ENCODE peak calls at places on chromosomes 11 and 22, in nine cellular contexts. One of them, this sample, is unnamed.

GRCh38 chr11:2397005-2397404 is 3.5 kb upstream of the TSSC4 start:
- DNase-seq in psoas muscle: no peak
- DNase-seq in WTC11: no peak
- DNase-seq in Peyer's patch: no peak
- DNase-seq in heart left ventricle: no peak
- DNase-seq in mammary epithelial cell: no peak
- DNase-seq in body of pancreas: no peak
- DNase-seq in GM23338: no peak
- DNase-seq in brain microvascular endothelial cell: no peak
- DNase-seq in this sample: no peak

GRCh38 chr22:39242389-39242808 is 2.4 kb downstream of the PDGFB start:
- DNase-seq in psoas muscle: no peak
- DNase-seq in WTC11: no peak
- DNase-seq in Peyer's patch: no peak
- DNase-seq in heart left ventricle: peak; percentile 52
- DNase-seq in mammary epithelial cell: no peak
- DNase-seq in body of pancreas: no peak
- DNase-seq in GM23338: peak; percentile 77
- DNase-seq in brain microvascular endothelial cell: no peak
- DNase-seq in this sample: no peak

GRCh38 chr11:130037881-130038601 is 31.7 kb upstream of the APLP2 start:
- DNase-seq in psoas muscle: no peak
- DNase-seq in WTC11: no peak
- DNase-seq in Peyer's patch: no peak
- DNase-seq in heart left ventricle: no peak
- DNase-seq in mammary epithelial cell: peak; percentile 80
- DNase-seq in body of pancreas: no peak
- DNase-seq in GM23338: peak; percentile 34
- DNase-seq in brain microvascular endothelial cell: peak; percentile 19
- DNase-seq in this sample: no peak

GRCh38 chr11:118353084-118353710 is 6.2 kb upstream of the UBE4A start:
- DNase-seq in psoas muscle: no peak
- DNase-seq in WTC11: no peak
- DNase-seq in Peyer's patch: no peak
- DNase-seq in heart left ventricle: no peak
- DNase-seq in mammary epithelial cell: no peak
- DNase-seq in body of pancreas: no peak
- DNase-seq in GM23338: peak; percentile 54
- DNase-seq in brain microvascular endothelial cell: no peak
- DNase-seq in this sample: no peak

GRCh38 chr11:110524227-110524626 is 94.5 kb downstream of the FDX1 start:
- DNase-seq in psoas muscle: no peak
- DNase-seq in WTC11: no peak
- DNase-seq in Peyer's patch: no peak
- DNase-seq in heart left ventricle: no peak
- DNase-seq in mammary epithelial cell: peak; percentile 65
- DNase-seq in body of pancreas: no peak
- DNase-seq in GM23338: no peak
- DNase-seq in brain microvascular endothelial cell: peak; percentile 74
- DNase-seq in this sample: no peak

GRCh38 chr11:104763930-104764717 is 134.1 kb downstream of the CASP12 start:
- DNase-seq in psoas muscle: no peak
- DNase-seq in WTC11: no peak
- DNase-seq in Peyer's patch: no peak
- DNase-seq in heart left ventricle: no peak
- DNase-seq in mammary epithelial cell: no peak
- DNase-seq in body of pancreas: no peak
- DNase-seq in GM23338: no peak
- DNase-seq in brain microvascular endothelial cell: no peak
- DNase-seq in this sample: no peak

GRCh38 chr11:113593698-113594308 is 112.3 kb downstream of the TMPRSS5 start:
- DNase-seq in psoas muscle: peak; percentile 50
- DNase-seq in WTC11: no peak
- DNase-seq in Peyer's patch: no peak
- DNase-seq in heart left ventricle: no peak
- DNase-seq in mammary epithelial cell: no peak
- DNase-seq in body of pancreas: no peak
- DNase-seq in GM23338: no peak
- DNase-seq in brain microvascular endothelial cell: no peak
- DNase-seq in this sample: no peak

GRCh38 chr22:45221201-45221600 is 19.5 kb downstream of the KIAA0930 start:
- DNase-seq in psoas muscle: no peak
- DNase-seq in WTC11: no peak
- DNase-seq in Peyer's patch: no peak
- DNase-seq in heart left ventricle: no peak
- DNase-seq in mammary epithelial cell: no peak
- DNase-seq in body of pancreas: no peak
- DNase-seq in GM23338: no peak
- DNase-seq in brain microvascular endothelial cell: no peak
- DNase-seq in this sample: no peak

GRCh38 chr11:27097538-27097937 is 56.9 kb downstream of the BBOX1 start:
- DNase-seq in psoas muscle: no peak
- DNase-seq in WTC11: no peak
- DNase-seq in Peyer's patch: no peak
- DNase-seq in heart left ventricle: no peak
- DNase-seq in mammary epithelial cell: no peak
- DNase-seq in body of pancreas: no peak
- DNase-seq in GM23338: no peak
- DNase-seq in brain microvascular endothelial cell: no peak
- DNase-seq in this sample: no peak

GRCh38 chr11:17653606-17654005 is 65.8 kb upstream of the MYOD1 start:
- DNase-seq in psoas muscle: no peak
- DNase-seq in WTC11: no peak
- DNase-seq in Peyer's patch: no peak
- DNase-seq in heart left ventricle: no peak
- DNase-seq in mammary epithelial cell: no peak
- DNase-seq in body of pancreas: no peak
- DNase-seq in GM23338: no peak
- DNase-seq in brain microvascular endothelial cell: no peak
- DNase-seq in this sample: no peak

GRCh38 chr22:30252411-30253204 is 6.0 kb upstream of the LIF start:
- DNase-seq in psoas muscle: no peak
- DNase-seq in WTC11: no peak
- DNase-seq in Peyer's patch: peak; percentile 75
- DNase-seq in heart left ventricle: no peak
- DNase-seq in mammary epithelial cell: peak; percentile 21
- DNase-seq in body of pancreas: no peak
- DNase-seq in GM23338: peak; percentile 47
- DNase-seq in brain microvascular endothelial cell: no peak
- DNase-seq in this sample: no peak

GRCh38 chr11:32176223-32176811 is 85.4 kb downstream of the RCN1 start:
- DNase-seq in psoas muscle: peak; percentile 50
- DNase-seq in WTC11: peak; percentile 88
- DNase-seq in Peyer's patch: peak; percentile 57
- DNase-seq in heart left ventricle: peak; percentile 69
- DNase-seq in mammary epithelial cell: peak; percentile 72
- DNase-seq in body of pancreas: peak; percentile 86
- DNase-seq in GM23338: peak; percentile 88
- DNase-seq in brain microvascular endothelial cell: peak; percentile 81
- DNase-seq in this sample: peak; percentile 95

GRCh38 chr11:32173977-32174376 is 83.1 kb downstream of the RCN1 start:
- DNase-seq in psoas muscle: no peak
- DNase-seq in WTC11: no peak
- DNase-seq in Peyer's patch: no peak
- DNase-seq in heart left ventricle: no peak
- DNase-seq in mammary epithelial cell: no peak
- DNase-seq in body of pancreas: no peak
- DNase-seq in GM23338: no peak
- DNase-seq in brain microvascular endothelial cell: no peak
- DNase-seq in this sample: no peak

GRCh38 chr11:32168924-32169323 is 78.0 kb downstream of the RCN1 start:
- DNase-seq in psoas muscle: no peak
- DNase-seq in WTC11: no peak
- DNase-seq in Peyer's patch: no peak
- DNase-seq in heart left ventricle: no peak
- DNase-seq in mammary epithelial cell: no peak
- DNase-seq in body of pancreas: no peak
- DNase-seq in GM23338: no peak
- DNase-seq in brain microvascular endothelial cell: no peak
- DNase-seq in this sample: no peak

GRCh38 chr11:32172771-32173170 is 81.9 kb downstream of the RCN1 start:
- DNase-seq in psoas muscle: no peak
- DNase-seq in WTC11: no peak
- DNase-seq in Peyer's patch: no peak
- DNase-seq in heart left ventricle: no peak
- DNase-seq in mammary epithelial cell: no peak
- DNase-seq in body of pancreas: peak; percentile 25
- DNase-seq in GM23338: peak; percentile 42
- DNase-seq in brain microvascular endothelial cell: no peak
- DNase-seq in this sample: no peak

DNA sequence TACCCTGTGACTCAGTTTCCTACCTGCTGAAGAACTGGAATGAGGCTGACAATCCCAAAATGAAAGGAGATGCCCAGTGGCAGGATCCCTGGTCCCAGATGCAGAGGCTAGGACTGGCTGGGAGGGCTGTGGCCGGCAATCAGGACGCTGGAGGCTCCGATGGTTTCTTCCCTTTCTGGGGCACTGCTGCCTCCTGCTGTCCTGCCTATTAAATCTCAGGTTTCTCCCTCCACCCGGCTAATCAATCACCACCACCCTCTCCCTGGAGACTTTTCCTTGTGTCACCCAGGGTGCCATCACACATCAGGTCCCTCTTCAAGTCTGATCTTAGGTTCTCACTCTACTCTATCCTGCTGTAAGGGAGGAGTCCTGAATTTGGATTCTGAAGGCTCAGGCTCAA is 82.6 kb downstream of the RCN1 start:
- DNase-seq in psoas muscle: peak; percentile 30
- DNase-seq in WTC11: peak; percentile 77
- DNase-seq in Peyer's patch: peak; percentile 60
- DNase-seq in heart left ventricle: peak; percentile 59
- DNase-seq in mammary epithelial cell: peak; percentile 32
- DNase-seq in body of pancreas: peak; percentile 66
- DNase-seq in GM23338: peak; percentile 88
- DNase-seq in brain microvascular endothelial cell: peak; percentile 49
- DNase-seq in this sample: peak; percentile 62
- TF ChIP-seq CTCF in psoas muscle: peak; percentile 41
- TF ChIP-seq CTCF in WTC11: peak; percentile 20
- TF ChIP-seq CTCF in Peyer's patch: peak; percentile 53
- TF ChIP-seq CTCF in heart left ventricle: peak; percentile 69
- TF ChIP-seq CTCF in mammary epithelial cell: peak; percentile 57
- TF ChIP-seq CTCF in body of pancreas: peak; percentile 25
- TF ChIP-seq CTCF in GM23338: peak; percentile 86
- TF ChIP-seq CTCF in brain microvascular endothelial cell: peak; percentile 82
- TF ChIP-seq CTCF in this sample: peak; percentile 75

GRCh38 chr22:18001040-18001893 is 23.1 kb downstream of the MICAL3 start:
- DNase-seq in psoas muscle: peak; percentile 90
- DNase-seq in WTC11: peak; percentile 86
- DNase-seq in Peyer's patch: peak; percentile 94
- DNase-seq in heart left ventricle: peak; percentile 92
- DNase-seq in mammary epithelial cell: peak; percentile 95
- DNase-seq in body of pancreas: peak; percentile 91
- DNase-seq in GM23338: peak; percentile 99
- DNase-seq in brain microvascular endothelial cell: peak; percentile 96
- DNase-seq in this sample: peak; percentile 76
- TF ChIP-seq CTCF in psoas muscle: peak; percentile 64
- TF ChIP-seq CTCF in WTC11: no peak
- TF ChIP-seq CTCF in Peyer's patch: peak; percentile 63
- TF ChIP-seq CTCF in heart left ventricle: peak; percentile 49
- TF ChIP-seq CTCF in mammary epithelial cell: peak; percentile 13
- TF ChIP-seq CTCF in body of pancreas: peak; percentile 49
- TF ChIP-seq CTCF in GM23338: peak; percentile 49
- TF ChIP-seq CTCF in brain microvascular endothelial cell: peak; percentile 40
- TF ChIP-seq CTCF in this sample: peak; percentile 64

GRCh38 chr11:70270104-70270876 is at the start of gene PPFIA1:
- DNase-seq in psoas muscle: peak; percentile 96
- DNase-seq in WTC11: peak; percentile 96
- DNase-seq in Peyer's patch: peak; percentile 98
- DNase-seq in heart left ventricle: peak; percentile 96
- DNase-seq in mammary epithelial cell: peak; percentile 96
- DNase-seq in body of pancreas: peak; percentile 98
- DNase-seq in GM23338: peak; percentile 97
- DNase-seq in brain microvascular endothelial cell: peak; percentile 87
- DNase-seq in this sample: peak; percentile 87
- TF ChIP-seq CTCF in psoas muscle: no peak
- TF ChIP-seq CTCF in WTC11: no peak
- TF ChIP-seq CTCF in Peyer's patch: no peak
- TF ChIP-seq CTCF in heart left ventricle: no peak
- TF ChIP-seq CTCF in mammary epithelial cell: no peak
- TF ChIP-seq CTCF in body of pancreas: no peak
- TF ChIP-seq CTCF in GM23338: peak; percentile 12
- TF ChIP-seq CTCF in brain microvascular endothelial cell: no peak
- TF ChIP-seq CTCF in this sample: no peak

DNA sequence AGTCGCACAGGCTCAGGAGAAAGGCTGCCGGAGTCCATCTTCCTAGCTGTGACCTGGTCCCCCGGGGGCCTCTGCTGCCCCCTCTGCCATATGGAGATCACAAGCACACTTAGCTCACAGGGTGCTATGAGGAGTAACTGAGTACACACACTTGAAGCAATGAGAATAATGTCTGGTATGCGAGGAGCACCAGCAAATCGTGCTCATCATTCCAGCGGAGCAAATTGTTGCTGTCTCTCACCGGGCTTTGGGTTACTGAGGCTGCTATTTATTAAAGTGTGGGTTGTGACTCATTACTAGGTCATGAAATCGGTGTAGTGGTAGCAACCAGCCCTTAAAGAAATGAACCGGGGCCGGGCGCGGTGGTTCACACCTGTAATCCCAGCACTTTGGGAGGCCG is 48.1 kb upstream of the EIF3D start:
- DNase-seq in psoas muscle: no peak
- DNase-seq in WTC11: no peak
- DNase-seq in Peyer's patch: no peak
- DNase-seq in heart left ventricle: no peak
- DNase-seq in mammary epithelial cell: peak; percentile 78
- DNase-seq in body of pancreas: no peak
- DNase-seq in GM23338: no peak
- DNase-seq in brain microvascular endothelial cell: peak; percentile 89
- DNase-seq in this sample: no peak
- TF ChIP-seq CTCF in psoas muscle: no peak
- TF ChIP-seq CTCF in WTC11: no peak
- TF ChIP-seq CTCF in Peyer's patch: no peak
- TF ChIP-seq CTCF in heart left ventricle: no peak
- TF ChIP-seq CTCF in mammary epithelial cell: no peak
- TF ChIP-seq CTCF in body of pancreas: no peak
- TF ChIP-seq CTCF in GM23338: no peak
- TF ChIP-seq CTCF in brain microvascular endothelial cell: no peak
- TF ChIP-seq CTCF in this sample: no peak